ENCODE peak calls at places on chromosomes 16 and 17, in four cellular contexts. One of them, this sample, is unnamed.

GRCh38 chr17:17739388-17740066 is 58.3 kb downstream of the RAI1 start:
- DNase-seq in osteocyte: no peak
- DNase-seq in pancreas: no peak
- DNase-seq in BJ: no peak
- DNase-seq in this sample: no peak

GRCh38 chr17:4796550-4796915 is 569 bp downstream of the PSMB6 start:
- DNase-seq in BJ: no peak
- DNase-seq in osteocyte: no peak
- DNase-seq in pancreas: no peak
- DNase-seq in this sample: no peak

GRCh38 chr17:40203131-40203530 is 16.0 kb upstream of the WIPF2 start:
- DNase-seq in BJ: no peak
- DNase-seq in osteocyte: no peak
- DNase-seq in pancreas: no peak
- DNase-seq in this sample: no peak

GRCh38 chr17:48457080-48457836 is 27.2 kb upstream of the SKAP1 start:
- DNase-seq in BJ: no peak
- DNase-seq in pancreas: peak
- DNase-seq in osteocyte: no peak
- DNase-seq in this sample: peak

GRCh38 chr16:86549076-86549892 is 5.8 kb downstream of the MTHFSD start:
- DNase-seq in osteocyte: no peak
- DNase-seq in pancreas: no peak
- DNase-seq in BJ: no peak
- DNase-seq in this sample: no peak

GRCh38 chr17:40331743-40332641 is 23.0 kb downstream of the RARA start:
- DNase-seq in pancreas: peak
- DNase-seq in osteocyte: peak
- DNase-seq in BJ: no peak
- DNase-seq in this sample: no peak

GRCh38 chr17:80645706-80646325 is 101.2 kb downstream of the RPTOR start:
- DNase-seq in BJ: no peak
- DNase-seq in osteocyte: no peak
- DNase-seq in pancreas: no peak
- DNase-seq in this sample: no peak

GRCh38 chr16:5349661-5350060 is 252.1 kb upstream of the EEF2KMT start:
- DNase-seq in BJ: no peak
- DNase-seq in osteocyte: no peak
- DNase-seq in pancreas: no peak
- DNase-seq in this sample: no peak

GRCh38 chr16:67661864-67662652 is 1.3 kb downstream of the PARD6A start:
- DNase-seq in BJ: no peak
- DNase-seq in pancreas: no peak
- DNase-seq in osteocyte: peak
- DNase-seq in this sample: no peak

GRCh38 chr17:49365667-49366066 is 3.6 kb upstream of the ZNF652 start:
- DNase-seq in pancreas: no peak
- DNase-seq in osteocyte: no peak
- DNase-seq in BJ: no peak
- DNase-seq in this sample: no peak

GRCh38 chr17:74356640-74357465 is 4.8 kb downstream of the BTBD17 start:
- DNase-seq in BJ: no peak
- DNase-seq in pancreas: no peak
- DNase-seq in osteocyte: no peak
- DNase-seq in this sample: no peak

GRCh38 chr17:1484586-1485310 is 7.7 kb downstream of the MYO1C start:
- DNase-seq in pancreas: peak
- DNase-seq in osteocyte: no peak
- DNase-seq in BJ: no peak
- DNase-seq in this sample: no peak

GRCh38 chr16:19374402-19374801 is 43.3 kb upstream of the TMC5 start:
- DNase-seq in osteocyte: no peak
- DNase-seq in BJ: no peak
- DNase-seq in pancreas: no peak
- DNase-seq in this sample: no peak

GRCh38 chr17:73644145-73645049 is at the start of gene SDK2:
- DNase-seq in pancreas: no peak
- DNase-seq in BJ: no peak
- DNase-seq in osteocyte: no peak
- DNase-seq in this sample: no peak

GRCh38 chr17:61399131-61400057 is at the start of gene TBX2:
- DNase-seq in osteocyte: peak
- DNase-seq in pancreas: no peak
- DNase-seq in BJ: no peak
- DNase-seq in this sample: no peak

GRCh38 chr17:77214743-77215142 is 74.0 kb downstream of the SEC14L1 start:
- DNase-seq in osteocyte: no peak
- DNase-seq in BJ: no peak
- DNase-seq in pancreas: no peak
- DNase-seq in this sample: no peak

GRCh38 chr17:34797724-34798123 is 163.5 kb downstream of the CCT6B start:
- DNase-seq in pancreas: no peak
- DNase-seq in BJ: no peak
- DNase-seq in osteocyte: no peak
- DNase-seq in this sample: no peak

GRCh38 chr17:16286009-16286946 is 67.0 kb downstream of the CENPV start:
- DNase-seq in pancreas: peak
- DNase-seq in BJ: peak
- DNase-seq in osteocyte: no peak
- DNase-seq in this sample: peak

GRCh38 chr17:8438441-8438840 is 2.8 kb downstream of the NDEL1 start:
- DNase-seq in BJ: no peak
- DNase-seq in pancreas: no peak
- DNase-seq in osteocyte: no peak
- DNase-seq in this sample: no peak

GRCh38 chr16:85329999-85330693 is 217.9 kb upstream of the CIBAR2 start:
- DNase-seq in pancreas: no peak
- DNase-seq in BJ: no peak
- DNase-seq in osteocyte: no peak
- DNase-seq in this sample: no peak

GRCh38 chr16:106623-107324 is 28.7 kb downstream of the MPG start:
- DNase-seq in pancreas: no peak
- DNase-seq in osteocyte: no peak
- DNase-seq in BJ: no peak
- DNase-seq in this sample: no peak

GRCh38 chr17:27457731-27458523 is 1.7 kb downstream of the KSR1 start:
- DNase-seq in BJ: peak
- DNase-seq in osteocyte: no peak
- DNase-seq in pancreas: no peak
- DNase-seq in this sample: no peak

GRCh38 chr17:57874434-57875108 is 24.7 kb upstream of the MRPS23 start:
- DNase-seq in BJ: peak
- DNase-seq in pancreas: no peak
- DNase-seq in osteocyte: peak
- DNase-seq in this sample: peak

GRCh38 chr16:7602424-7602935 is 269.8 kb downstream of the RBFOX1 start:
- DNase-seq in pancreas: no peak
- DNase-seq in BJ: no peak
- DNase-seq in osteocyte: no peak
- DNase-seq in this sample: no peak

GRCh38 chr17:81334419-81334896 is 39.4 kb upstream of the SLC38A10 start:
- DNase-seq in BJ: no peak
- DNase-seq in osteocyte: no peak
- DNase-seq in pancreas: no peak
- DNase-seq in this sample: no peak

GRCh38 chr16:23330161-23330560 is 28.1 kb downstream of the SCNN1B start:
- DNase-seq in osteocyte: no peak
- DNase-seq in pancreas: no peak
- DNase-seq in BJ: no peak
- DNase-seq in this sample: no peak

GRCh38 chr16:83967838-83968482 is at the start of gene NECAB2:
- DNase-seq in osteocyte: no peak
- DNase-seq in pancreas: peak
- DNase-seq in BJ: no peak
- DNase-seq in this sample: no peak

GRCh38 chr16:15542734-15543347 is 100.1 kb downstream of the MARF1 start:
- DNase-seq in BJ: no peak
- DNase-seq in osteocyte: no peak
- DNase-seq in pancreas: no peak
- DNase-seq in this sample: no peak

GRCh38 chr17:45300060-45300751 is 16.6 kb downstream of the MAP3K14 start:
- DNase-seq in osteocyte: no peak
- DNase-seq in pancreas: no peak
- DNase-seq in BJ: no peak
- DNase-seq in this sample: no peak

GRCh38 chr16:66115373-66115772 is 251.1 kb upstream of the CDH5 start:
- DNase-seq in osteocyte: no peak
- DNase-seq in pancreas: no peak
- DNase-seq in BJ: no peak
- DNase-seq in this sample: no peak
- TF ChIP-seq CTCF in osteocyte: no peak
- TF ChIP-seq CTCF in pancreas: no peak
- TF ChIP-seq CTCF in BJ: no peak
- TF ChIP-seq CTCF in this sample: no peak

GRCh38 chr16:75804368-75804767 is 78.1 kb upstream of the CPHXL start:
- DNase-seq in osteocyte: no peak
- DNase-seq in pancreas: no peak
- DNase-seq in BJ: no peak
- DNase-seq in this sample: no peak

GRCh38 chr16:75803753-75804152 is 77.5 kb upstream of the CPHXL start:
- DNase-seq in osteocyte: no peak
- DNase-seq in pancreas: no peak
- DNase-seq in BJ: no peak
- DNase-seq in this sample: no peak

GRCh38 chr16:75798714-75799113 is 72.4 kb upstream of the CPHXL start:
- DNase-seq in BJ: no peak
- DNase-seq in pancreas: no peak
- DNase-seq in osteocyte: no peak
- DNase-seq in this sample: no peak

GRCh38 chr16:75805946-75806345 is 79.7 kb upstream of the CPHXL start:
- DNase-seq in BJ: no peak
- DNase-seq in pancreas: no peak
- DNase-seq in osteocyte: no peak
- DNase-seq in this sample: no peak

GRCh38 chr16:75801307-75801706 is 75.0 kb upstream of the CPHXL start:
- DNase-seq in osteocyte: no peak
- DNase-seq in BJ: no peak
- DNase-seq in pancreas: no peak
- DNase-seq in this sample: no peak
- TF ChIP-seq CTCF in osteocyte: no peak
- TF ChIP-seq CTCF in BJ: no peak
- TF ChIP-seq CTCF in pancreas: no peak
- TF ChIP-seq CTCF in this sample: no peak

GRCh38 chr17:82616021-82616703 is 32.1 kb downstream of the WDR45B start:
- DNase-seq in osteocyte: no peak
- DNase-seq in pancreas: no peak
- DNase-seq in BJ: no peak
- DNase-seq in this sample: no peak

GRCh38 chr17:82619211-82619610 is 29.0 kb downstream of the WDR45B start:
- DNase-seq in pancreas: no peak
- DNase-seq in osteocyte: no peak
- DNase-seq in BJ: no peak
- DNase-seq in this sample: no peak

GRCh38 chr17:82614095-82614631 is 34.1 kb downstream of the WDR45B start:
- DNase-seq in BJ: no peak
- DNase-seq in osteocyte: no peak
- DNase-seq in pancreas: no peak
- DNase-seq in this sample: no peak

GRCh38 chr17:82613283-82614094 is 34.8 kb downstream of the WDR45B start:
- DNase-seq in osteocyte: no peak
- DNase-seq in pancreas: no peak
- DNase-seq in BJ: no peak
- DNase-seq in this sample: no peak

DNA sequence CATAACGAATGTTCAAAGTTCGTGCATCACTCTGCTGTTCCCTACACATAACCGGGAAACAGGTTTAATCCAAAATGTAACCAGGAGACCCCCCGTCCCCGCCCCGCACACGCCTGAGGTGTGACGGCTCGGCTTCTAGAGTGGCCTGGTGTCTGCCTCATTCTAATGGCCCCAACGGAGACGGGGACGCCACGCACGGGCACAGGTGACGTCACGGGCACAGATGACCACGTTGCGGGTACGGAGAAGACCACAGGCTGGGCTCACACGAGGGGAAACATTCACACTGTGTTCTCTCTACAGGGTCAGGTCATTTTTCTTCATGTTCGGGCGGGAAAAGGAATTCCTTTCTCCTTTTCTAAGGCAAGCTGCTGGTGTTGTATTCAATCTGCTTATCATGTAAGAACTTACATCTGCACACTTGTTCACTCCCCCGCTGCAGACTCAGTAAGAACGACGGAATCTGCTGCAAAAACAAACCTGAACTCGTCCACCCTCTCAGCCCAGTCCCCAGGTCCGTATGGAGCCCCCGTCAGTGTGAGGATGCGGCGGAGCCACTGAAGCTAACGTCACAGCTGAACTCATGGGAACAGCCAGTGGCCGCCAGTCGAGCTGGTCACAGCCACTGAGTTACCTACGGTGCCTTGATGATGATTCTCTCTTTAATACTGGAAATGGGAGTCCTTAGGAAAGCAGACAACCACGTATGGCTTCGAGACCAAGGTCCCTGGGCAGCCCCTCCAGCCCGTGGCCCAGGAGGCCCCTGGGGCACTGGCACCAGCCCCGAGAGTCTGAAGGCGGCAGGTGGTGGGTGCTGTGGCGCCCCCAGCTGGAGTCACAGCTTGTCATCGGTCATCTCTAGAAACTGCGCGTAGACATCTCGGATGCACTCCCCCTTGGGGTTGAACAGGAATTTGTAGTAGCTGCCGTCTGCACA is 32.9 kb downstream of the WDR45B start:
- DNase-seq in BJ: no peak
- DNase-seq in pancreas: no peak
- DNase-seq in osteocyte: no peak
- DNase-seq in this sample: no peak
- TF ChIP-seq CTCF in BJ: no peak
- TF ChIP-seq CTCF in pancreas: no peak
- TF ChIP-seq CTCF in osteocyte: no peak
- TF ChIP-seq CTCF in this sample: no peak

GRCh38 chr16:77956231-77956630 is 66.1 kb upstream of the CLEC3A start:
- DNase-seq in osteocyte: no peak
- DNase-seq in BJ: no peak
- DNase-seq in pancreas: no peak
- DNase-seq in this sample: no peak

GRCh38 chr16:77949445-77949844 is 72.9 kb upstream of the CLEC3A start:
- DNase-seq in pancreas: no peak
- DNase-seq in osteocyte: no peak
- DNase-seq in BJ: no peak
- DNase-seq in this sample: no peak

GRCh38 chr16:77955127-77955526 is 67.2 kb upstream of the CLEC3A start:
- DNase-seq in osteocyte: no peak
- DNase-seq in pancreas: no peak
- DNase-seq in BJ: no peak
- DNase-seq in this sample: no peak

GRCh38 chr16:77946834-77947233 is 75.5 kb upstream of the CLEC3A start:
- DNase-seq in BJ: no peak
- DNase-seq in osteocyte: no peak
- DNase-seq in pancreas: no peak
- DNase-seq in this sample: no peak

DNA sequence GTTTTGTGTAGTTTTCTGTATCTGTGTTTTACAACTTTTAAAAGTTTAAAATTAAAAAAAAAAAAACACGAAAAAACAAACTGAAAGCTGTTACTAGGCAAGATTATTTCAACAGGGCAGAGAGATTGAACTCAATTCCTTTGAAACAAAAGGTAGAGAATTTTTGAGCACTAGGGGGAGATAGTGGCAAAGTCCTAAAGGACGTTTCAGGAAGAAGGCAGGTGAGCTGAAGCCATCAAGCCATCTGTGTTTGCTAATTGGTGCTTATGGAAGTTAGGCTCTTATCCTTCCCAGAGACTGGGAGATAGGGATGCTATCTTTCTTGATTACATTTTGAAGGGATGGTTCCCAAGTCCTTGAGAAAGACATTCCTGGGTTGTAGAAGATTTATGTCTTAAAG is 70.6 kb upstream of the CLEC3A start:
- DNase-seq in BJ: no peak
- DNase-seq in osteocyte: no peak
- DNase-seq in pancreas: no peak
- DNase-seq in this sample: no peak
- TF ChIP-seq CTCF in BJ: no peak
- TF ChIP-seq CTCF in osteocyte: no peak
- TF ChIP-seq CTCF in pancreas: peak
- TF ChIP-seq CTCF in this sample: no peak

This sample was measured in omental fat pad.